ENCODE peak calls at places on chromosomes 13 and 19, in six cellular contexts. C is A549, T is tibial nerve, N is suprapubic skin, Z is transverse colon, J is ovary. K is an unnamed sample.

GRCh38 chr13:100269837-100270236 is 180.9 kb downstream of the PCCA start:
- DNase-seq in C (no peak), T (peak), N (peak), Z (peak), J (peak), K (peak)

GRCh38 chr13:67769063-67769986 is 539.2 kb upstream of the PCDH9 start:
- DNase-seq in C (no peak), T (no peak), N (no peak), Z (no peak), J (no peak), K (no peak)

GRCh38 chr13:73248711-73249580 is 190.1 kb downstream of the KLF5 start:
- DNase-seq in C (peak), T (no peak), N (no peak), Z (no peak), J (peak), K (no peak)

GRCh38 chr13:27132538-27132937 is 39.1 kb downstream of the USP12 start:
- DNase-seq in C (no peak), T (no peak), N (no peak), Z (no peak), J (no peak), K (no peak)

GRCh38 chr19:55650602-55651230 is 2.7 kb downstream of the CCDC106 start:
- DNase-seq in C (no peak), T (no peak), N (peak), Z (no peak), J (no peak), K (no peak)

GRCh38 chr19:17243854-17244617 is 1.7 kb downstream of the NR2F6 start:
- DNase-seq in C (peak), T (peak), N (no peak), Z (peak), J (peak), K (no peak)

GRCh38 chr13:20411638-20412342 is 113.9 kb downstream of the CRYL1 start:
- DNase-seq in C (no peak), T (no peak), N (no peak), Z (no peak), J (no peak), K (no peak)

GRCh38 chr13:25490236-25490635 is 118.5 kb downstream of the ATP8A2 start:
- DNase-seq in C (no peak), T (no peak), N (no peak), Z (no peak), J (no peak), K (no peak)

GRCh38 chr19:55437410-55437809 is 5.7 kb downstream of the SHISA7 start:
- DNase-seq in C (peak), T (no peak), N (no peak), Z (no peak), J (peak), K (no peak)

GRCh38 chr19:17420267-17420924 is 549 bp downstream of the MVB12A start:
- DNase-seq in C (peak), T (no peak), N (peak), Z (peak), J (peak), K (peak)

DNA sequence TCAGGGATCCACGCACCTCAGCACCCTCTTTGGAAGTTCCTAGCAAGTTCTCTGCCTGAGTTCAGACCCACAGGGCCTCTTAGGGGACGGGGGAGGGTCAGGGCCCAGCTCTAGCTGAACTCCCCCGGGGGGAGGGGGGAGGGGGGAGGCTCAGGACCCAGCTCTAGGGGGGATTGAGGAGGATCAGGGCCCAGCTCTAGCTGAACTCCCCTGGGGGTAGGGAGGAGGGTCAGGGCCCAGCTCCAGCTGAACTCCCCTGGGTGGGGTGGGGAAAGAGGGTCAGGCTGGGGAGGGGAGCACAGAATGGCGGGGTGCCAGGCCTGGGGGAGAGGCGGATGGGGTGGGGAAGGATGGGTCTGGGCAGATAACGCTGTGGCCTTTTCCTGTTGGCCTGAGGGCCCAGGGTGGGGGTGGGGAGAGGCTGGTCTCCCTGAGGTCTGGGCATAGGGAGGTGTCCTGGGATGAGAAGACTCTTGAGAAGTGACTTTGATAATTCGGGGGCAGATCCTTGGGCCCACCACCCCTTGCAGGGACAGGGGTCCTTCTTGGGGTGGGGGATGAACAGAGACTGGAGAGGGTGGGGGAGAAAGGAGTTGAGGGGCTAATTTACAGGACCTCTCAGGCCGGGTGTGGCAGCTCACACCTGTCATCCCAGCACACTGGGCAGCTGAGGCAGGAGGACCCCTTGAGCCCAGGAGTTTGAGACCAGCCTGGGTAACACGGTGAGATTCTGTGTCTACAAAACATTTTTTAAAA is 5.5 kb upstream of the PTBP1 start:
- DNase-seq in C (peak), T (no peak), N (no peak), Z (no peak), J (no peak), K (no peak)
- TF ChIP-seq EP300 in C (peak), T (no peak), N (no peak), Z (no peak), J (no peak), K (no peak)

GRCh38 chr13:41835871-41836270 is 125.0 kb downstream of the VWA8 start:
- DNase-seq in C (no peak), T (no peak), N (no peak), Z (no peak), J (no peak), K (no peak)
- TF ChIP-seq EP300 in C (no peak), T (no peak), N (no peak), Z (no peak), J (no peak), K (no peak)

DNA sequence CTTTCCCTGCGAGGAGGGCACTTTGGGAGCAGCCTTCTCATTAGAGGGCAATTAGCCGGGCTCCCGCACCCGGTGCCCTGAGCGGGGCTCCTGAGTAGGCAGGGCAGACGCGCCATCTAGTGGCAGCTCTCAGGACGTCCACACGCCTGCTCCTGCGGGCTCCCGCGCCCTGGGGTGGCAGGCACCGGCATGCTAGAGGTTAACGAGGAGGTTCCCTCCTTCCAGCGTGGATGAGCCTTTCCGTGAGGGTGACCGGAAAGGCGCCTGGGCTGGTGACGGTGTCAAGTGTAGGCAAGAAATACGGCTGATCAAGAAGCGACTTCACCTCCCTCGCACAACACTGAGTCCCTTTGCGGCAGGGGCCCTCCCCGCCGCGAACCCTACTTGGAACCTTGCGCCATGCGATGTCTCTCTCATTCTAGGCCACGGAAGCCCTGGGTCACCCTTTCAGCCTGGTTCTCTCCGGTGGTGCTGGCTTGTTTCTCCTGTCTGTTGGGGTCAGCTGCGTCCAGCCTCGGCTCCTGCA is 67.7 kb downstream of the ALOX5AP start:
- DNase-seq in C (peak), T (peak), N (peak), Z (peak), J (peak), K (peak)
- TF ChIP-seq EP300 in C (no peak), T (peak), N (no peak), Z (no peak), J (no peak), K (no peak)

DNA sequence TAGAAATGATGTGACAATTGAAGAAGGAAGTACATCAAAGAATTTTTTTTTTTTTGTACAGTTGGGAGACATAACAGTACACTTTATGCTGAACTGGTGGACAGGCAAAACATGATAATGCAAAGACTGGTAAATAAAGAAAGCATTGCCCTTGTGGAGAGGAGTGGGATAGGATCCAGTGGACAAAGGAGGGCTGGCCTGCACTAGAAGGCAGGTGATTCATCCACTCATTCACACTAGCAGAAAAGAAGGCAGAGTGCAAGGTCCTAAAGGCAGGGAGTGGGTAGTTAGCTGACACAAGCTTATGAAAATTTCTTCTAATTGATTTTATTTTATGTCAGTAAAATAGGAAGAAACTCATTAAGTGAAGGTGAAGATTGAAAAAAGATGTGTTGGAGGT is 17.6 kb upstream of the NALCN start:
- DNase-seq in C (no peak), T (no peak), N (no peak), Z (no peak), J (no peak), K (no peak)
- TF ChIP-seq EP300 in C (no peak), T (no peak), N (no peak), Z (no peak), J (no peak), K (no peak)

K was measured in sigmoid colon.